ENCODE peak calls at places on chromosomes 4 and X, in four cellular contexts. One of them, this sample, is unnamed.

GRCh38 chr4:136283973-136284372 is 1248.3 kb downstream of the PCDH18 start:
- DNase-seq in H9: no peak
- DNase-seq in H1: no peak
- DNase-seq in IMR-90: no peak
- DNase-seq in this sample: no peak

GRCh38 chr4:183532823-183533222 is 28.0 kb downstream of the ING2 start:
- DNase-seq in H9: no peak
- DNase-seq in H1: no peak
- DNase-seq in IMR-90: peak; percentile 29
- DNase-seq in this sample: no peak

GRCh38 chrX:39682778-39683177 is 415.0 kb downstream of the BCOR start:
- DNase-seq in H9: peak; percentile 55
- DNase-seq in H1: no peak
- DNase-seq in IMR-90: no peak
- DNase-seq in this sample: peak; percentile 63

GRCh38 chr4:184949020-184949419 is 69.3 kb upstream of the HELT start:
- DNase-seq in H9: no peak
- DNase-seq in H1: peak; percentile 6
- DNase-seq in IMR-90: no peak
- DNase-seq in this sample: no peak

GRCh38 chrX:129845616-129846190 is 2.0 kb upstream of the ZDHHC9 start:
- DNase-seq in H9: no peak
- DNase-seq in H1: no peak
- DNase-seq in IMR-90: no peak
- DNase-seq in this sample: peak; percentile 40

GRCh38 chr4:141458501-141458900 is 177.9 kb upstream of the IL15 start:
- DNase-seq in H9: no peak
- DNase-seq in H1: no peak
- DNase-seq in IMR-90: peak; percentile 27
- DNase-seq in this sample: peak; percentile 3

GRCh38 chr4:165440415-165440882 is 61.6 kb downstream of the CPE start:
- DNase-seq in H9: no peak
- DNase-seq in H1: no peak
- DNase-seq in IMR-90: peak; percentile 63
- DNase-seq in this sample: peak; percentile 96

GRCh38 chrX:79138658-79139241 is 5.7 kb upstream of the GPR174 start:
- DNase-seq in H9: no peak
- DNase-seq in H1: no peak
- DNase-seq in IMR-90: no peak
- DNase-seq in this sample: no peak

GRCh38 chr4:110041742-110042141 is 129.1 kb downstream of the EGF start:
- DNase-seq in H9: no peak
- DNase-seq in H1: no peak
- DNase-seq in IMR-90: no peak
- DNase-seq in this sample: no peak

GRCh38 chrX:4151798-4152197 is 438.3 kb upstream of the PRKX start:
- DNase-seq in H9: no peak
- DNase-seq in H1: no peak
- DNase-seq in IMR-90: no peak
- DNase-seq in this sample: no peak

GRCh38 chrX:4150259-4150658 is 436.8 kb upstream of the PRKX start:
- DNase-seq in H9: no peak
- DNase-seq in H1: no peak
- DNase-seq in IMR-90: no peak
- DNase-seq in this sample: no peak
- H4K5ac ChIP-seq in H9: no peak overlapping the region
- H4K5ac ChIP-seq in H1: no peak overlapping the region
- H4K5ac ChIP-seq in IMR-90: no peak overlapping the region
- H4K5ac ChIP-seq in this sample: no peak overlapping the region

DNA sequence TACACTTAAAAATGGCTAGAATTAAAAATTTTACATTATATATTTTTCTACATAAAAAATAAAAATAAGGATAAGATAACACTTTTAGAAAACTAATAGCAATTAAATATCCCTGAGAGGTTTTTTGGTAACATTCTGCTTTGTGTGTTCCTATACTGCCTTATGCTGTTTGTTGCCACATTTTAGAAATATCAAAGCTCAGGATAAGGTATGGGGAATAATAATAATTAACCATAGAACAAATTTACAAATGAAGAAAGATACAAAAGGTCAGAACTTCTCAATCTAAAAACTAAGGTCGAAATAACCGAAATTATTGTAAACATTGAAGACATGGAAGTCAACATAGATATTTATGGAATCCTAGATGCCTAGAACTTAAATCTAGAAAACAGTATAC is 71.4 kb downstream of the COX7B2 start:
- DNase-seq in H9: no peak
- DNase-seq in H1: no peak
- DNase-seq in IMR-90: no peak
- DNase-seq in this sample: no peak
- H3K56ac ChIP-seq in H9: no peak overlapping the region
- H3K56ac ChIP-seq in H1: no peak overlapping the region
- H3K56ac ChIP-seq in IMR-90: no peak overlapping the region
- H3K56ac ChIP-seq in this sample: no peak overlapping the region

GRCh38 chrX:136523770-136524169 is 8.2 kb upstream of the VGLL1 start:
- DNase-seq in H9: no peak
- DNase-seq in H1: no peak
- DNase-seq in IMR-90: no peak
- DNase-seq in this sample: no peak

GRCh38 chrX:136528645-136529315 is 3.2 kb upstream of the VGLL1 start:
- DNase-seq in H9: peak; percentile 45
- DNase-seq in H1: peak; percentile 40
- DNase-seq in IMR-90: no peak
- DNase-seq in this sample: peak; percentile 63

GRCh38 chrX:136529795-136530194 is 2.2 kb upstream of the VGLL1 start:
- DNase-seq in H9: no peak
- DNase-seq in H1: no peak
- DNase-seq in IMR-90: no peak
- DNase-seq in this sample: peak; percentile 24

GRCh38 chrX:136531951-136532350 is at the start of gene VGLL1:
- DNase-seq in H9: no peak
- DNase-seq in H1: no peak
- DNase-seq in IMR-90: no peak
- DNase-seq in this sample: no peak

GRCh38 chrX:136525738-136526606 is 6.0 kb upstream of the VGLL1 start:
- DNase-seq in H9: no peak
- DNase-seq in H1: no peak
- DNase-seq in IMR-90: peak; percentile 85
- DNase-seq in this sample: no peak
- H4K5ac ChIP-seq in H9: no peak overlapping the region
- H4K5ac ChIP-seq in H1: no peak overlapping the region
- H4K5ac ChIP-seq in IMR-90: no peak overlapping the region
- H4K5ac ChIP-seq in this sample: no peak overlapping the region

DNA sequence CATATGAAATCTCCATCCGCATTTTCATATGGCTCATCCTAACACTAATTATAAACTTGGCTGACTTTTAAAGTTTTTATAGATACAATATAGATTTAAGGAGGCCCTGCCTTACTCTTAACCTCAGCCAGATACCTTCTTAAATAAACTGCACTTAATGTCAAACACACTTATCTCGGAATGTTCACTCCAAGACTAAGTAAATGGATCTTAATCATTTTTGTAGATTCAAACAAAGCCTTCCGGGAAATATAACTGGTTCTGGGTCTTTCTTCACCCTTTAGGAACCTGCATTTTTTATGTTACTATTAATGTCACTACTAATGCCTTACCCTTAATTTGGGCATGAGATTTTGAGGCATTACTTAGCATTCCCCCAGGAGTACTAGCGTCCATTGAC is 43.7 kb upstream of the NDP start:
- DNase-seq in H9: no peak
- DNase-seq in H1: no peak
- DNase-seq in IMR-90: no peak
- DNase-seq in this sample: no peak
- H3K56ac ChIP-seq in H9: no peak overlapping the region
- H3K56ac ChIP-seq in H1: no peak overlapping the region
- H3K56ac ChIP-seq in IMR-90: no peak overlapping the region
- H3K56ac ChIP-seq in this sample: no peak overlapping the region

GRCh38 chrX:45784590-45784989 is 583.9 kb upstream of the DIPK2B start:
- DNase-seq in H9: no peak
- DNase-seq in H1: no peak
- DNase-seq in IMR-90: no peak
- DNase-seq in this sample: no peak
- H4K5ac ChIP-seq in H9: no peak overlapping the region
- H4K5ac ChIP-seq in H1: no peak overlapping the region
- H4K5ac ChIP-seq in IMR-90: no peak overlapping the region
- H4K5ac ChIP-seq in this sample: no peak overlapping the region

GRCh38 chr4:1043162-1043561 is 31.7 kb downstream of the FGFRL1 start:
- DNase-seq in H9: no peak
- DNase-seq in H1: no peak
- DNase-seq in IMR-90: no peak
- DNase-seq in this sample: no peak
- H3K56ac ChIP-seq in H9: no peak overlapping the region
- H3K56ac ChIP-seq in H1: peak overlapping the region; percentile 46
- H3K56ac ChIP-seq in IMR-90: peak overlapping the region; percentile 44
- H3K56ac ChIP-seq in this sample: peak overlapping the region; percentile 86

GRCh38 chr4:2588259-2588658 is 51.8 kb downstream of the FAM193A start:
- DNase-seq in H9: no peak
- DNase-seq in H1: no peak
- DNase-seq in IMR-90: no peak
- DNase-seq in this sample: no peak
- H4K5ac ChIP-seq in H9: no peak overlapping the region
- H4K5ac ChIP-seq in H1: no peak overlapping the region
- H4K5ac ChIP-seq in IMR-90: no peak overlapping the region
- H4K5ac ChIP-seq in this sample: no peak overlapping the region

DNA sequence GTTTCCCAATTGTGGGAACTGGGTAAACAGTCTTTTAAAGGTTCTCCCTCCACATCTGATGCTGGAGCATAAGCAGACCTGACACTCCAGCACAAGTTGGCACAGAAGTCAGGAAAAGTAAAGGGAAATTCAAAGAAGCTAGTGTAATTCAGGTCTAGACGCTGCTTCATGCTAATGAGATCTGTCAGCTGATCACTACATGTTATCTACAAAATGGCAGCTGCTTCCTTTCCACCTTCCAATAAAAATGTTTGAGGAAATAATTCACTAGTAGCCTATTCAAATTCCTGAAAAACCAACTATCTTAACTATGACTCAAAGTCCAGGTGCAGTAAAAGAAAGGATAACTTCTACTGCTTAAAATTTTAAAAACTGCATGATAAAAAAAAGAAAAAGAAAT is 29.3 kb downstream of the DCAF8L2 start:
- DNase-seq in H9: no peak
- DNase-seq in H1: no peak
- DNase-seq in IMR-90: no peak
- DNase-seq in this sample: no peak
- H3K56ac ChIP-seq in H9: no peak overlapping the region
- H3K56ac ChIP-seq in H1: no peak overlapping the region
- H3K56ac ChIP-seq in IMR-90: no peak overlapping the region
- H3K56ac ChIP-seq in this sample: no peak overlapping the region

DNA sequence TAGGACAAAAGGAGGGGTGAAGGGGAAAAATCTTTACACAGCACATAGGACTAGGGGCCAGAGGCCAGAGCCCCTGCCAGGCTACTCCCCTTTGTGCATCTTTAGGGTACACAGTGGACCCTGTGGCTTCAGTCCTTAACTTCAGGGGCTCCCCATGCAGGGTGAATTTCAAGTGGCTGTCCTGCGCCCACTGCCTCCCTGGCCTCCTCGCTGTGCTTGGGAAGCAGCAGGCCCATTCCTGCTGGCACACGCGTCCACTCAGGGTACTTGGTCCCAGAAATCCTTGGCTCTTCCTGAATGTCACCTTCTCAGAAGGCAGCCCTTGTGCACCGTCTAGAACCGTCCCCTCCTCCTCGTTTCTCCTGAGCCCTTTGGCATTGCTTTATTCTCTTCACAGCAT is 139.0 kb upstream of the PSAPL1 start:
- DNase-seq in H9: no peak
- DNase-seq in H1: no peak
- DNase-seq in IMR-90: no peak
- DNase-seq in this sample: no peak
- H4K5ac ChIP-seq in H9: no peak overlapping the region
- H4K5ac ChIP-seq in H1: no peak overlapping the region
- H4K5ac ChIP-seq in IMR-90: no peak overlapping the region
- H4K5ac ChIP-seq in this sample: no peak overlapping the region

This sample was measured in mesendoderm.